ENCODE peak calls at places on chromosomes 5 and 9, in seven cellular contexts. P, F, M, J, T, K and N are unnamed samples.

GRCh38 chr5:71873202-71873601 is 154.1 kb downstream of the CARTPT start:
- DNase-seq in P (no peak), F (no peak), M (no peak), J (peak), T (no peak), K (no peak), N (peak)

GRCh38 chr9:4293293-4293931 is 6.5 kb downstream of the GLIS3 start:
- DNase-seq in P (peak), F (peak), M (peak), J (no peak), T (peak), K (no peak), N (no peak)

GRCh38 chr9:124776952-124777645 is at the start of gene OLFML2A:
- DNase-seq in P (no peak), F (no peak), M (peak), J (no peak), T (peak), K (no peak), N (peak)

GRCh38 chr9:22528485-22528884 is 81.9 kb downstream of the DMRTA1 start:
- DNase-seq in P (no peak), F (no peak), M (peak), J (no peak), T (no peak), K (no peak), N (no peak)

GRCh38 chr5:168727547-168728120 is 148.5 kb upstream of the PANK3 start:
- DNase-seq in P (no peak), F (no peak), M (no peak), J (no peak), T (no peak), K (no peak), N (no peak)

GRCh38 chr5:141641634-141642278 is 5.0 kb downstream of the RELL2 start:
- DNase-seq in P (peak), F (peak), M (peak), J (no peak), T (peak), K (no peak), N (no peak)

GRCh38 chr9:133112361-133113026 is 8.5 kb downstream of the RALGDS start:
- DNase-seq in P (no peak), F (no peak), M (no peak), J (no peak), T (no peak), K (no peak), N (no peak)

GRCh38 chr9:81305561-81306182 is 383.7 kb downstream of the TLE1 start:
- DNase-seq in P (peak), F (no peak), M (no peak), J (no peak), T (no peak), K (no peak), N (no peak)

GRCh38 chr9:116142706-116143492 is 10.7 kb upstream of the PAPPA start:
- DNase-seq in P (no peak), F (no peak), M (no peak), J (no peak), T (no peak), K (no peak), N (no peak)

GRCh38 chr5:128213340-128213739 is 129.8 kb downstream of the SLC12A2 start:
- DNase-seq in P (peak), F (peak), M (peak), J (peak), T (no peak), K (no peak), N (peak)

GRCh38 chr5:133831506-133832224 is 136.8 kb downstream of the C5orf15 start:
- DNase-seq in P (peak), F (no peak), M (peak), J (no peak), T (no peak), K (no peak), N (no peak)

GRCh38 chr9:78234810-78235209 is 1.1 kb upstream of the CEP78 start:
- DNase-seq in P (peak), F (no peak), M (peak), J (no peak), T (no peak), K (no peak), N (no peak)

GRCh38 chr5:14171621-14172020 is 28.5 kb downstream of the TRIO start:
- DNase-seq in P (peak), F (no peak), M (no peak), J (no peak), T (no peak), K (no peak), N (no peak)

GRCh38 chr5:138755084-138755748 is 2.0 kb downstream of the CTNNA1 start:
- DNase-seq in P (no peak), F (no peak), M (no peak), J (no peak), T (no peak), K (no peak), N (no peak)

GRCh38 chr5:180070726-180071417 is 687 bp downstream of the RNF130 start:
- DNase-seq in P (peak), F (no peak), M (peak), J (peak), T (peak), K (no peak), N (no peak)

GRCh38 chr9:134307674-134308638 is 18.3 kb upstream of the RXRA start:
- DNase-seq in P (no peak), F (no peak), M (no peak), J (no peak), T (no peak), K (no peak), N (no peak)

GRCh38 chr9:126461029-126461428 is 134.4 kb downstream of the MVB12B start:
- DNase-seq in P (no peak), F (no peak), M (no peak), J (no peak), T (no peak), K (no peak), N (no peak)

GRCh38 chr9:123099548-123099947 is 66.1 kb downstream of the GPR21 start:
- DNase-seq in P (no peak), F (no peak), M (no peak), J (no peak), T (no peak), K (no peak), N (no peak)